ENCODE peak calls at places on chromosomes 6 and 20, in five cellular contexts. A, O, S, F and G are unnamed samples.
A peak's percentile ranks its signal among the peaks of the same experiment; 100 is the strongest.

GRCh38 chr6:112475083-112475482 is 128.0 kb downstream of the RFPL4B start:
- DNase-seq in A (no peak), O (no peak), S (no peak), F (peak; percentile 64), G (peak; percentile 90)

GRCh38 chr6:16388488-16388887 is 150.1 kb downstream of the GMPR start:
- DNase-seq in A (no peak), O (no peak), S (no peak), F (no peak), G (no peak)

GRCh38 chr6:31285982-31286381 is 14.1 kb upstream of the HLA-C start:
- DNase-seq in A (no peak), O (no peak), S (no peak), F (no peak), G (no peak)

GRCh38 chr20:19375301-19375885 is 163.0 kb downstream of the SLC24A3 start:
- DNase-seq in A (no peak), O (no peak), S (no peak), F (no peak), G (no peak)

GRCh38 chr20:25017257-25017803 is 24.8 kb upstream of the APMAP start:
- DNase-seq in A (no peak), O (peak; percentile 88), S (no peak), F (no peak), G (no peak)

GRCh38 chr20:2742934-2743559 is 50.5 kb downstream of the EBF4 start:
- DNase-seq in A (no peak), O (no peak), S (no peak), F (peak; percentile 20), G (no peak)

GRCh38 chr6:135390450-135390849 is 107.1 kb downstream of the AHI1 start:
- DNase-seq in A (no peak), O (no peak), S (no peak), F (no peak), G (no peak)

GRCh38 chr20:50815162-50815989 is 20.5 kb downstream of the BCAS4 start:
- DNase-seq in A (no peak), O (peak; percentile 64), S (no peak), F (peak; percentile 66), G (no peak)

GRCh38 chr6:110688661-110689268 is 126.5 kb downstream of the CDK19 start:
- DNase-seq in A (no peak), O (no peak), S (no peak), F (no peak), G (no peak)

GRCh38 chr6:92541457-92542060 is 877.8 kb downstream of the EPHA7 start:
- DNase-seq in A (no peak), O (no peak), S (no peak), F (no peak), G (no peak)

GRCh38 chr6:78538002-78538401 is 329.3 kb upstream of the IRAK1BP1 start:
- DNase-seq in A (no peak), O (no peak), S (no peak), F (peak; percentile 66), G (no peak)

GRCh38 chr6:41976794-41977484 is 35.3 kb upstream of the CCND3 start:
- DNase-seq in A (no peak), O (no peak), S (no peak), F (peak; percentile 86), G (no peak)

GRCh38 chr6:116034327-116034726 is 26.4 kb downstream of the FRK start:
- DNase-seq in A (no peak), O (no peak), S (no peak), F (peak; percentile 37), G (peak; percentile 21)

GRCh38 chr6:11989376-11989775 is 22.7 kb upstream of the HIVEP1 start:
- DNase-seq in A (no peak), O (no peak), S (no peak), F (peak; percentile 44), G (no peak)

GRCh38 chr20:63029358-63030121 is 22.8 kb upstream of the BHLHE23 start:
- DNase-seq in A (no peak), O (no peak), S (no peak), F (no peak), G (no peak)

GRCh38 chr6:9540534-9541126 is 874.2 kb downstream of the TFAP2A start:
- DNase-seq in A (no peak), O (no peak), S (no peak), F (peak; percentile 47), G (no peak)

GRCh38 chr6:66568271-66568670 is 861.2 kb upstream of the EYS start:
- DNase-seq in A (no peak), O (no peak), S (no peak), F (no peak), G (no peak)

GRCh38 chr6:84260186-84260585 is 32.7 kb upstream of the CEP162 start:
- DNase-seq in A (no peak), O (no peak), S (no peak), F (no peak), G (no peak)

GRCh38 chr20:48807586-48808381 is 20.0 kb downstream of the PREX1 start:
- DNase-seq in A (no peak), O (no peak), S (peak; percentile 79), F (no peak), G (no peak)

GRCh38 chr6:77231438-77232305 is 231.6 kb downstream of the HTR1B start:
- DNase-seq in A (no peak), O (no peak), S (no peak), F (peak; percentile 11), G (no peak)

GRCh38 chr6:21309791-21310190 is 283.8 kb upstream of the SOX4 start:
- DNase-seq in A (no peak), O (no peak), S (no peak), F (no peak), G (no peak)

GRCh38 chr6:166203641-166204222 is 36.1 kb upstream of the TBXT start:
- DNase-seq in A (no peak), O (no peak), S (no peak), F (no peak), G (no peak)

GRCh38 chr20:16387661-16388060 is 185.6 kb downstream of the KIF16B start:
- DNase-seq in A (no peak), O (no peak), S (no peak), F (no peak), G (no peak)

GRCh38 chr6:139762587-139763031 is 388.2 kb upstream of the CITED2 start:
- DNase-seq in A (no peak), O (no peak), S (no peak), F (no peak), G (no peak)

GRCh38 chr6:67131827-67132226 is 1424.8 kb upstream of the EYS start:
- DNase-seq in A (no peak), O (no peak), S (peak; percentile 85), F (no peak), G (no peak)

GRCh38 chr20:41171736-41172295 is 34.5 kb downstream of the PLCG1 start:
- DNase-seq in A (no peak), O (peak; percentile 20), S (peak; percentile 5), F (no peak), G (no peak)

GRCh38 chr6:105769197-105769596 is 316.9 kb upstream of the PRDM1 start:
- DNase-seq in A (no peak), O (no peak), S (no peak), F (no peak), G (no peak)

GRCh38 chr20:58702859-58703648 is 10.5 kb downstream of the NPEPL1 start:
- DNase-seq in A (no peak), O (no peak), S (peak; percentile 4), F (no peak), G (no peak)

GRCh38 chr6:39137235-39137634 is 22.2 kb upstream of the SAYSD1 start:
- DNase-seq in A (no peak), O (no peak), S (no peak), F (peak; percentile 43), G (no peak)

DNA sequence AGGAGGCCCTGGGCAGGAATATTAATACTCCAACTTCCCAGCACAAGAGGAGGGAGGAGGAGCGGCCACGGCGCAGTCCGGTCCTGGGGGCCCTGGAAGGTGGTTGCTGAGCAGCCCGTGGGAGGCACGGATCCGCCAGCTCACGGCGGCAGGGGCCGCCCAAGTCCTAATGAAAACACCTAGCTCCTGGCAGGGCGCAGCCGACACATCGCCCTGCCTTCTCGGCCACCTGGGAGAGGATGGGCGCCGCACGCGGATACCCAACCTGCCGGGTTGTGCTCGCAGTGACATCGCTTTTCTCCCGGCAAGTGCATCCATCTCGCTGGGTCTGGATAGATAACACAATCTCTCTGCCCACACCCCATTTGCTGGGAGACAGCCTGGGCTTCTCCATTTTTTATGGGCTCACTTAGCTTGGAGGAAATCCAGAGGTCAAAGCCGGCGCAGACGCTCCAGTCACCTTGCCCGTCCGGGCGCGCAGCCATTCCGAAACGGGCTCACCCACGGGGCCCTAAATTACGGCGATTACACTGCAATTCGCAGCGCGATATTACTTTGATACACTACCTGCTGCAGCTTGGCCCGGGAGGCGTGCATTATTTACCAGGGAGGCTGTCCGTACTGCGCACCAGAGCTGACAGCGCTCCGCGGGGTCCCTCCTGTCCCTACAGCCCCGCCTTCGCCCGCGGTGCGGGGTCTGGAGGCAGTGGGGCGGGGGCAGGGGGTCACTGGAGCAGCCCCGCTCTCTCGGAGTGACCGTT is 36.2 kb upstream of the CCDC167 start:
- DNase-seq in A (no peak), O (no peak), S (no peak), F (no peak), G (no peak)
- TF ChIP-seq CTCF in A (no peak), O (no peak), S (no peak), F (peak; percentile 24), G (no peak)

GRCh38 chr20:3887870-3888614 is 1.1 kb upstream of the PANK2 start:
- DNase-seq in A (no peak), O (no peak), S (peak; percentile 23), F (peak; percentile 29), G (no peak)

GRCh38 chr20:3888622-3889488 is at the start of gene PANK2:
- DNase-seq in A (peak; percentile 97), O (peak; percentile 99), S (peak; percentile 99), F (peak; percentile 99), G (peak; percentile 93)

GRCh38 chr20:3890410-3890751 is 1.2 kb downstream of the PANK2 start:
- DNase-seq in A (no peak), O (no peak), S (no peak), F (no peak), G (no peak)

GRCh38 chr20:3889489-3890409 is 562 bp downstream of the PANK2 start:
- DNase-seq in A (peak; percentile 23), O (no peak), S (no peak), F (no peak), G (no peak)

GRCh38 chr20:3890999-3891929 is 2.1 kb downstream of the PANK2 start:
- DNase-seq in A (no peak), O (no peak), S (no peak), F (no peak), G (no peak)
- H3K4me3 ChIP-seq in A (peak overlapping the region; percentile 93), O (peak overlapping the region; percentile 96), S (peak overlapping the region; percentile 99), F (peak overlapping the region; percentile 91), G (peak overlapping the region; percentile 87)

GRCh38 chr6:13229205-13230085 is 98.9 kb downstream of the TBC1D7 start:
- DNase-seq in A (no peak), O (no peak), S (no peak), F (peak; percentile 2), G (no peak)
- TF ChIP-seq CTCF in A (no peak), O (no peak), S (no peak), F (no peak), G (no peak)

DNA sequence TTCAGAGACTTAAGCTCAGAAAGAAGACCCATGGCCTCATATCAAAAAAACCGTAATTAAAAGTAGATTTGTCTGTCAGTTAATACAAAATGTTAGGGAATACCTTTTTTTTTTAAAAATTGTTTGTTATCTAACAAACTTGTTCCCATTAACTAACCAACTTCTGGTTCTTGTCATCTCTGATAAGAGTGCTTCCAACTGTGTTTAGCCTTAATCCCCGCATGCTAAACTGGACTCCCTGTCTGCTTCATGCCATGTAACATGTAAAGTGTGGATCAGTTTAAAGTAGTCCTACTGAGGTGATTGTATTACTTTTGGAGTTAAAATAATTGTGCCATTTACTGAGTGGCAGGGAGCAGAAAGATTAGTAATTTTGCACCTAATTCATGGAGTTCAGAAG is 6.3 kb downstream of the JARID2 start:
- DNase-seq in A (no peak), O (no peak), S (no peak), F (no peak), G (no peak)
- H3K4me3 ChIP-seq in A (no peak overlapping the region), O (no peak overlapping the region), S (no peak overlapping the region), F (no peak overlapping the region), G (no peak overlapping the region)